ENCODE peak calls at places on chromosomes 12 and 14, in six cellular contexts. T is activated CD8-positive, alpha-beta memory T cell treated with anti-CD3 and anti-CD28 coated beads, Interleukin-2, amount 50 U/mL, for 4 hours; E is posterior cingulate gyrus; J is thoracic aorta; Z is AG10803; S is astrocyte of the spinal cord. D is an unnamed sample.
A peak's percentile ranks its signal among the peaks of the same experiment; 100 is the strongest.

GRCh38 chr14:65487783-65488578 is 75.5 kb downstream of the FUT8 start:
- DNase-seq in T (no peak), E (no peak), J (no peak), Z (no peak), S (no peak), D (no peak)

GRCh38 chr12:94689002-94689645 is 38.8 kb upstream of the TMCC3 start:
- DNase-seq in T (no peak), E (no peak), J (no peak), Z (peak; percentile 35), S (peak; percentile 62), D (no peak)

GRCh38 chr12:40209886-40210285 is 14.9 kb upstream of the LRRK2 start:
- DNase-seq in T (no peak), E (no peak), J (no peak), Z (no peak), S (no peak), D (no peak)

GRCh38 chr12:132601171-132601883 is 9.1 kb downstream of the LRCOL1 start:
- DNase-seq in T (no peak), E (peak; percentile 74), J (no peak), Z (no peak), S (no peak), D (no peak)

GRCh38 chr12:118336123-118336522 is 36.6 kb downstream of the TAOK3 start:
- DNase-seq in T (no peak), E (no peak), J (no peak), Z (no peak), S (no peak), D (no peak)

GRCh38 chr14:102202944-102203343 is 63.2 kb downstream of the WDR20 start:
- DNase-seq in T (no peak), E (no peak), J (no peak), Z (no peak), S (no peak), D (no peak)

GRCh38 chr12:110677206-110677911 is 11.6 kb downstream of the HVCN1 start:
- DNase-seq in T (no peak), E (no peak), J (no peak), Z (no peak), S (peak; percentile 40), D (no peak)

GRCh38 chr12:92573104-92573503 is 129.7 kb upstream of the PLEKHG7 start:
- DNase-seq in T (no peak), E (no peak), J (no peak), Z (no peak), S (no peak), D (no peak)

GRCh38 chr12:110689601-110690430 is 901 bp upstream of the HVCN1 start:
- DNase-seq in T (peak; percentile 30), E (no peak), J (no peak), Z (peak; percentile 12), S (no peak), D (peak; percentile 60)

GRCh38 chr14:65255583-65256443 is 153.5 kb upstream of the MAX start:
- DNase-seq in T (no peak), E (no peak), J (no peak), Z (no peak), S (no peak), D (no peak)

GRCh38 chr12:57148469-57149308 is 1.3 kb upstream of the LRP1-AS start:
- DNase-seq in T (no peak), E (no peak), J (no peak), Z (peak; percentile 84), S (no peak), D (peak; percentile 69)

GRCh38 chr12:52591521-52591920 is 9.7 kb downstream of the KRT72 start:
- DNase-seq in T (no peak), E (no peak), J (no peak), Z (no peak), S (no peak), D (no peak)

GRCh38 chr12:96313606-96314005 is 86.6 kb downstream of the CDK17 start:
- DNase-seq in T (no peak), E (no peak), J (no peak), Z (no peak), S (no peak), D (no peak)

GRCh38 chr12:66025477-66025876 is 105.1 kb downstream of the LLPH start:
- DNase-seq in T (no peak), E (no peak), J (no peak), Z (peak; percentile 25), S (peak; percentile 51), D (no peak)

GRCh38 chr12:69779928-69780327 is 41.3 kb downstream of the RAB3IP start:
- DNase-seq in T (no peak), E (peak; percentile 49), J (no peak), Z (peak; percentile 11), S (peak; percentile 42), D (peak; percentile 11)

GRCh38 chr12:24773996-24774395 is 174.9 kb downstream of the BCAT1 start:
- DNase-seq in T (no peak), E (no peak), J (no peak), Z (no peak), S (no peak), D (no peak)

GRCh38 chr12:120399531-120399930 is 30.6 kb upstream of the MSI1 start:
- DNase-seq in T (no peak), E (peak; percentile 3), J (no peak), Z (peak; percentile 21), S (peak; percentile 43), D (no peak)

GRCh38 chr12:85155791-85156190 is 119.6 kb downstream of the LRRIQ1 start:
- DNase-seq in T (no peak), E (no peak), J (no peak), Z (peak; percentile 9), S (peak; percentile 20), D (no peak)

GRCh38 chr12:119384340-119384739 is 49.8 kb downstream of the CCDC60 start:
- DNase-seq in T (no peak), E (no peak), J (no peak), Z (no peak), S (no peak), D (no peak)

GRCh38 chr12:6393109-6393508 is 9.1 kb downstream of the LTBR start:
- DNase-seq in T (no peak), E (no peak), J (no peak), Z (no peak), S (no peak), D (no peak)

GRCh38 chr14:27389402-27389801 is 791.6 kb upstream of the NOVA1 start:
- DNase-seq in T (no peak), E (no peak), J (no peak), Z (no peak), S (no peak), D (no peak)

GRCh38 chr14:101349108-101349507 is 212.2 kb upstream of the DIO3 start:
- DNase-seq in T (no peak), E (peak; percentile 67), J (no peak), Z (no peak), S (no peak), D (no peak)

GRCh38 chr12:120755269-120755668 is 29.6 kb downstream of the ACADS start:
- DNase-seq in T (no peak), E (no peak), J (no peak), Z (no peak), S (no peak), D (no peak)

GRCh38 chr12:67989184-67989965 is at the start of gene IFNG-AS1:
- DNase-seq in T (no peak), E (no peak), J (no peak), Z (no peak), S (no peak), D (no peak)

GRCh38 chr12:53067074-53067992 is 11.9 kb downstream of the SPRYD3 start:
- DNase-seq in T (no peak), E (peak; percentile 4), J (no peak), Z (no peak), S (no peak), D (no peak)

GRCh38 chr14:30266290-30266689 is 292.7 kb upstream of the G2E3 start:
- DNase-seq in T (no peak), E (no peak), J (no peak), Z (no peak), S (no peak), D (no peak)

GRCh38 chr12:113465808-113466769 is 5.6 kb downstream of the LHX5 start:
- DNase-seq in T (no peak), E (no peak), J (no peak), Z (no peak), S (no peak), D (no peak)

GRCh38 chr14:74637184-74637562 is 25.1 kb upstream of the LTBP2 start:
- DNase-seq in T (no peak), E (peak; percentile 26), J (no peak), Z (no peak), S (no peak), D (no peak)

GRCh38 chr12:104573-105081 is 38.1 kb downstream of the IQSEC3 start:
- DNase-seq in T (peak; percentile 32), E (no peak), J (no peak), Z (no peak), S (no peak), D (peak; percentile 22)

D was measured in AG20443.